ENCODE peak calls at places on chromosomes 3 and 15, in eight cellular contexts. One of them, this sample, is unnamed. For H3K9me3, the result is how much of the 10 kb centered on the place peaks cover.

GRCh38 chr15:27124287-27124830 is 153.4 kb downstream of the GABRG3 start:
- DNase-seq in mammary epithelial cell: no peak
- DNase-seq in AG04450: no peak
- DNase-seq in CD8-positive, alpha-beta memory T cell: no peak
- DNase-seq in left ventricle myocardium inferior: no peak
- DNase-seq in CD4-positive, alpha-beta memory T cell: no peak
- DNase-seq in A549: no peak
- DNase-seq in effector memory CD4-positive, alpha-beta T cell: no peak
- DNase-seq in this sample: no peak

GRCh38 chr3:134201201-134202130 is 49.2 kb downstream of the RYK start:
- DNase-seq in mammary epithelial cell: peak
- DNase-seq in AG04450: peak
- DNase-seq in CD8-positive, alpha-beta memory T cell: no peak
- DNase-seq in left ventricle myocardium inferior: no peak
- DNase-seq in CD4-positive, alpha-beta memory T cell: no peak
- DNase-seq in A549: no peak
- DNase-seq in effector memory CD4-positive, alpha-beta T cell: no peak
- DNase-seq in this sample: no peak

GRCh38 chr15:49789436-49789835 is 168.6 kb downstream of the DTWD1 start:
- DNase-seq in mammary epithelial cell: no peak
- DNase-seq in AG04450: no peak
- DNase-seq in CD8-positive, alpha-beta memory T cell: no peak
- DNase-seq in left ventricle myocardium inferior: no peak
- DNase-seq in CD4-positive, alpha-beta memory T cell: no peak
- DNase-seq in A549: no peak
- DNase-seq in effector memory CD4-positive, alpha-beta T cell: no peak
- DNase-seq in this sample: no peak

GRCh38 chr3:149214702-149215101 is 6.9 kb downstream of the CP start:
- DNase-seq in mammary epithelial cell: no peak
- DNase-seq in AG04450: no peak
- DNase-seq in CD8-positive, alpha-beta memory T cell: no peak
- DNase-seq in left ventricle myocardium inferior: no peak
- DNase-seq in CD4-positive, alpha-beta memory T cell: no peak
- DNase-seq in A549: no peak
- DNase-seq in effector memory CD4-positive, alpha-beta T cell: no peak
- DNase-seq in this sample: no peak

GRCh38 chr3:13506239-13506638 is 26.1 kb downstream of the HDAC11 start:
- DNase-seq in mammary epithelial cell: no peak
- DNase-seq in AG04450: no peak
- DNase-seq in CD8-positive, alpha-beta memory T cell: no peak
- DNase-seq in left ventricle myocardium inferior: no peak
- DNase-seq in CD4-positive, alpha-beta memory T cell: no peak
- DNase-seq in A549: no peak
- DNase-seq in effector memory CD4-positive, alpha-beta T cell: no peak
- DNase-seq in this sample: no peak

GRCh38 chr3:128648402-128648801 is 2.2 kb downstream of the RPN1 start:
- DNase-seq in mammary epithelial cell: no peak
- DNase-seq in AG04450: no peak
- DNase-seq in CD8-positive, alpha-beta memory T cell: no peak
- DNase-seq in left ventricle myocardium inferior: no peak
- DNase-seq in CD4-positive, alpha-beta memory T cell: no peak
- DNase-seq in A549: no peak
- DNase-seq in effector memory CD4-positive, alpha-beta T cell: no peak
- DNase-seq in this sample: no peak

GRCh38 chr15:70795311-70795665 is 31.9 kb upstream of the UACA start:
- DNase-seq in mammary epithelial cell: peak
- DNase-seq in AG04450: peak
- DNase-seq in CD8-positive, alpha-beta memory T cell: no peak
- DNase-seq in left ventricle myocardium inferior: no peak
- DNase-seq in CD4-positive, alpha-beta memory T cell: no peak
- DNase-seq in A549: peak
- DNase-seq in effector memory CD4-positive, alpha-beta T cell: no peak
- DNase-seq in this sample: no peak

GRCh38 chr3:7788881-7789280 is 712.7 kb upstream of the LMCD1 start:
- DNase-seq in mammary epithelial cell: no peak
- DNase-seq in AG04450: no peak
- DNase-seq in CD8-positive, alpha-beta memory T cell: no peak
- DNase-seq in left ventricle myocardium inferior: no peak
- DNase-seq in CD4-positive, alpha-beta memory T cell: no peak
- DNase-seq in A549: no peak
- DNase-seq in effector memory CD4-positive, alpha-beta T cell: no peak
- DNase-seq in this sample: no peak

GRCh38 chr15:67174864-67175573 is 79.4 kb downstream of the AAGAB start:
- DNase-seq in mammary epithelial cell: peak
- DNase-seq in AG04450: no peak
- DNase-seq in CD8-positive, alpha-beta memory T cell: no peak
- DNase-seq in left ventricle myocardium inferior: no peak
- DNase-seq in CD4-positive, alpha-beta memory T cell: no peak
- DNase-seq in A549: peak
- DNase-seq in effector memory CD4-positive, alpha-beta T cell: peak
- DNase-seq in this sample: no peak

GRCh38 chr3:7082244-7082643 is 221.3 kb downstream of the GRM7 start:
- DNase-seq in mammary epithelial cell: no peak
- DNase-seq in AG04450: no peak
- DNase-seq in CD8-positive, alpha-beta memory T cell: no peak
- DNase-seq in left ventricle myocardium inferior: no peak
- DNase-seq in CD4-positive, alpha-beta memory T cell: no peak
- DNase-seq in A549: no peak
- DNase-seq in effector memory CD4-positive, alpha-beta T cell: no peak
- DNase-seq in this sample: no peak

GRCh38 chr3:40780801-40781406 is 256.1 kb downstream of the ZNF621 start:
- DNase-seq in mammary epithelial cell: peak
- DNase-seq in AG04450: no peak
- DNase-seq in CD8-positive, alpha-beta memory T cell: no peak
- DNase-seq in left ventricle myocardium inferior: peak
- DNase-seq in CD4-positive, alpha-beta memory T cell: no peak
- DNase-seq in A549: no peak
- DNase-seq in effector memory CD4-positive, alpha-beta T cell: no peak
- DNase-seq in this sample: peak

GRCh38 chr3:129277829-129278271 is 820 bp upstream of the HMCES start:
- DNase-seq in mammary epithelial cell: no peak
- DNase-seq in AG04450: no peak
- DNase-seq in CD8-positive, alpha-beta memory T cell: no peak
- DNase-seq in left ventricle myocardium inferior: no peak
- DNase-seq in CD4-positive, alpha-beta memory T cell: no peak
- DNase-seq in A549: no peak
- DNase-seq in effector memory CD4-positive, alpha-beta T cell: no peak
- DNase-seq in this sample: no peak

GRCh38 chr15:76196286-76196948 is 114.9 kb downstream of the ETFA start:
- DNase-seq in mammary epithelial cell: peak
- DNase-seq in AG04450: peak
- DNase-seq in CD8-positive, alpha-beta memory T cell: no peak
- DNase-seq in left ventricle myocardium inferior: peak
- DNase-seq in CD4-positive, alpha-beta memory T cell: no peak
- DNase-seq in A549: peak
- DNase-seq in effector memory CD4-positive, alpha-beta T cell: no peak
- DNase-seq in this sample: peak

GRCh38 chr3:30347679-30348216 is 258.7 kb upstream of the TGFBR2 start:
- DNase-seq in mammary epithelial cell: peak
- DNase-seq in AG04450: no peak
- DNase-seq in CD8-positive, alpha-beta memory T cell: no peak
- DNase-seq in left ventricle myocardium inferior: no peak
- DNase-seq in CD4-positive, alpha-beta memory T cell: peak
- DNase-seq in A549: no peak
- DNase-seq in effector memory CD4-positive, alpha-beta T cell: no peak
- DNase-seq in this sample: no peak

GRCh38 chr3:15204005-15204404 is 2.0 kb upstream of the CAPN7 start:
- DNase-seq in mammary epithelial cell: no peak
- DNase-seq in AG04450: no peak
- DNase-seq in CD8-positive, alpha-beta memory T cell: no peak
- DNase-seq in left ventricle myocardium inferior: no peak
- DNase-seq in CD4-positive, alpha-beta memory T cell: no peak
- DNase-seq in A549: no peak
- DNase-seq in effector memory CD4-positive, alpha-beta T cell: no peak
- DNase-seq in this sample: no peak

GRCh38 chr3:31919528-31919927 is 61.5 kb downstream of the OSBPL10 start:
- DNase-seq in mammary epithelial cell: no peak
- DNase-seq in AG04450: no peak
- DNase-seq in CD8-positive, alpha-beta memory T cell: no peak
- DNase-seq in left ventricle myocardium inferior: no peak
- DNase-seq in CD4-positive, alpha-beta memory T cell: no peak
- DNase-seq in A549: no peak
- DNase-seq in effector memory CD4-positive, alpha-beta T cell: no peak
- DNase-seq in this sample: no peak

GRCh38 chr3:170497197-170497596 is 78.5 kb downstream of the CLDN11 start:
- DNase-seq in mammary epithelial cell: no peak
- DNase-seq in AG04450: no peak
- DNase-seq in CD8-positive, alpha-beta memory T cell: no peak
- DNase-seq in left ventricle myocardium inferior: no peak
- DNase-seq in CD4-positive, alpha-beta memory T cell: no peak
- DNase-seq in A549: no peak
- DNase-seq in effector memory CD4-positive, alpha-beta T cell: no peak
- DNase-seq in this sample: no peak

GRCh38 chr3:171497546-171497945 is 37.3 kb upstream of the TNIK start:
- DNase-seq in mammary epithelial cell: no peak
- DNase-seq in AG04450: no peak
- DNase-seq in CD8-positive, alpha-beta memory T cell: no peak
- DNase-seq in left ventricle myocardium inferior: no peak
- DNase-seq in CD4-positive, alpha-beta memory T cell: no peak
- DNase-seq in A549: no peak
- DNase-seq in effector memory CD4-positive, alpha-beta T cell: no peak
- DNase-seq in this sample: no peak

GRCh38 chr3:194617827-194618226 is 15.4 kb downstream of the TMEM44 start:
- DNase-seq in mammary epithelial cell: peak
- DNase-seq in AG04450: no peak
- DNase-seq in CD8-positive, alpha-beta memory T cell: no peak
- DNase-seq in left ventricle myocardium inferior: no peak
- DNase-seq in CD4-positive, alpha-beta memory T cell: no peak
- DNase-seq in A549: no peak
- DNase-seq in effector memory CD4-positive, alpha-beta T cell: no peak
- DNase-seq in this sample: no peak

GRCh38 chr15:91652610-91653207 is 200.8 kb upstream of the SLCO3A1 start:
- DNase-seq in mammary epithelial cell: no peak
- DNase-seq in AG04450: no peak
- DNase-seq in CD8-positive, alpha-beta memory T cell: no peak
- DNase-seq in left ventricle myocardium inferior: no peak
- DNase-seq in CD4-positive, alpha-beta memory T cell: no peak
- DNase-seq in A549: no peak
- DNase-seq in effector memory CD4-positive, alpha-beta T cell: no peak
- DNase-seq in this sample: no peak

GRCh38 chr15:91649922-91650321 is 203.6 kb upstream of the SLCO3A1 start:
- DNase-seq in mammary epithelial cell: no peak
- DNase-seq in AG04450: no peak
- DNase-seq in CD8-positive, alpha-beta memory T cell: no peak
- DNase-seq in left ventricle myocardium inferior: no peak
- DNase-seq in CD4-positive, alpha-beta memory T cell: no peak
- DNase-seq in A549: no peak
- DNase-seq in effector memory CD4-positive, alpha-beta T cell: no peak
- DNase-seq in this sample: no peak

GRCh38 chr15:91655891-91656290 is 197.6 kb upstream of the SLCO3A1 start:
- DNase-seq in mammary epithelial cell: no peak
- DNase-seq in AG04450: no peak
- DNase-seq in CD8-positive, alpha-beta memory T cell: no peak
- DNase-seq in left ventricle myocardium inferior: no peak
- DNase-seq in CD4-positive, alpha-beta memory T cell: peak
- DNase-seq in A549: no peak
- DNase-seq in effector memory CD4-positive, alpha-beta T cell: no peak
- DNase-seq in this sample: no peak

GRCh38 chr15:91651251-91651650 is 202.3 kb upstream of the SLCO3A1 start:
- DNase-seq in mammary epithelial cell: no peak
- DNase-seq in AG04450: no peak
- DNase-seq in CD8-positive, alpha-beta memory T cell: no peak
- DNase-seq in left ventricle myocardium inferior: no peak
- DNase-seq in CD4-positive, alpha-beta memory T cell: no peak
- DNase-seq in A549: no peak
- DNase-seq in effector memory CD4-positive, alpha-beta T cell: no peak
- DNase-seq in this sample: no peak
- H3K4me3 ChIP-seq in mammary epithelial cell: no peak
- H3K4me3 ChIP-seq in AG04450: no peak
- H3K4me3 ChIP-seq in CD8-positive, alpha-beta memory T cell: no peak
- H3K4me3 ChIP-seq in left ventricle myocardium inferior: no peak
- H3K4me3 ChIP-seq in CD4-positive, alpha-beta memory T cell: no peak
- H3K4me3 ChIP-seq in A549: no peak
- H3K4me3 ChIP-seq in effector memory CD4-positive, alpha-beta T cell: no peak
- H3K4me3 ChIP-seq in this sample: no peak

DNA sequence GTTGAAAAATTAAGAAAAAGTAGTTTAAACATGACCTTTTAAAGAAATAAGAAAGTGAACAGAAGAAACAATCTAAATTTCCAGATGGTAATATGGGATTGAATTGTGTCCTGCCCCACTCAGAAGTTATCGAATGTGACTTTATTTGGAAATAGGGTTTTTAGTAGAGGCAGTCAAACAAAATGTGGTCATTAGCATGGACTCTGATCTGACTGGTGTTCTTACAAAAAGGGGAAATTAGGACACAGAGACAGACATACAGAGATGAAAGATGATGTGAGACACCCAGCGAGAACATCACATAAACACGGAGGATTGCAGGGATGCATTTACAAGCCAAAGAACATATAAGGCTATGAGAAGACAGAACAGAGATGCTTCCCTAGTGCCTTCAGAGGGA is 73.2 kb downstream of the XRN1 start:
- DNase-seq in mammary epithelial cell: no peak
- DNase-seq in AG04450: no peak
- DNase-seq in CD8-positive, alpha-beta memory T cell: no peak
- DNase-seq in left ventricle myocardium inferior: no peak
- DNase-seq in CD4-positive, alpha-beta memory T cell: no peak
- DNase-seq in A549: no peak
- DNase-seq in effector memory CD4-positive, alpha-beta T cell: no peak
- DNase-seq in this sample: no peak
- H3K27ac ChIP-seq in mammary epithelial cell: no peak
- H3K27ac ChIP-seq in AG04450: no peak
- H3K27ac ChIP-seq in CD8-positive, alpha-beta memory T cell: no peak
- H3K27ac ChIP-seq in left ventricle myocardium inferior: no peak
- H3K27ac ChIP-seq in CD4-positive, alpha-beta memory T cell: no peak
- H3K27ac ChIP-seq in A549: no peak
- H3K27ac ChIP-seq in effector memory CD4-positive, alpha-beta T cell: no peak
- H3K27ac ChIP-seq in this sample: no peak

DNA sequence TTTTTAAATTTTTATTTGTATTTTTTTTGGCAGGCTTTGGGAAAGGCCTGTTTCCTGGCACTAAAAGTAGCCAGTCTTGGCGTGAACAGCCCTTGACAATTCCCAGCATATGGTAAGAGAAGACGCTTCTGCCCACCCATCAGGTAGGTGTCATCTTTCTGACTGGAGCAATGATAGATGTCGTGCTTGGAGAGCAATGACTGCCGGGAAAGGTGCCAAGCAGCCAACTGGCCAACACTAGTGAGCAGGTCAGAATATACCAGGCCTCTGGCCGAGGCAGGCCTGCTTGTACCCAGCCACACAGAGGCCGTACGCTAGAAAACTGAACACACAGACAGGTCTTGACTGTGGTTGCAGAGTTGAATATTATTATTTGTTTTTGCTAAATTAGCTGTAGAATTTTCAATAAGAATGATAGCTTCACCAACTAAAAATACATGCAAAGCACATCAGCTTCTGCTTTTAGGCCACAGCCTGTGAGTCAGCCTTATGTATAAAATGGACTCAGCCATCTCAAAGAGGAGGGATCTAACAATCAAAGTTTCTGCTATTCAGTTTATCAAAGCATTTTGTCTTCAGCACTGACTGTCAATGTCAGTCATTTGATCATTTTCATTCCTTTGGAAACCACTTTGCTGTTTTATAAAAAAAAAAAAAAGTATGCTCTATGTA is 837.6 kb downstream of the MCTP2 start:
- DNase-seq in mammary epithelial cell: no peak
- DNase-seq in AG04450: no peak
- DNase-seq in CD8-positive, alpha-beta memory T cell: no peak
- DNase-seq in left ventricle myocardium inferior: no peak
- DNase-seq in CD4-positive, alpha-beta memory T cell: no peak
- DNase-seq in A549: no peak
- DNase-seq in effector memory CD4-positive, alpha-beta T cell: no peak
- DNase-seq in this sample: no peak
- H3K9me3 ChIP-seq in mammary epithelial cell: under half
- H3K9me3 ChIP-seq in AG04450: under half
- H3K9me3 ChIP-seq in CD8-positive, alpha-beta memory T cell: under half
- H3K9me3 ChIP-seq in left ventricle myocardium inferior: under half
- H3K9me3 ChIP-seq in CD4-positive, alpha-beta memory T cell: under half
- H3K9me3 ChIP-seq in A549: under half
- H3K9me3 ChIP-seq in effector memory CD4-positive, alpha-beta T cell: under half
- H3K9me3 ChIP-seq in this sample: under half

GRCh38 chr3:187288176-187288893 is 3.2 kb downstream of the MASP1 start:
- DNase-seq in mammary epithelial cell: no peak
- DNase-seq in AG04450: no peak
- DNase-seq in CD8-positive, alpha-beta memory T cell: no peak
- DNase-seq in left ventricle myocardium inferior: no peak
- DNase-seq in CD4-positive, alpha-beta memory T cell: no peak
- DNase-seq in A549: no peak
- DNase-seq in effector memory CD4-positive, alpha-beta T cell: no peak
- DNase-seq in this sample: no peak
- H3K4me3 ChIP-seq in mammary epithelial cell: no peak
- H3K4me3 ChIP-seq in AG04450: no peak
- H3K4me3 ChIP-seq in CD8-positive, alpha-beta memory T cell: no peak
- H3K4me3 ChIP-seq in left ventricle myocardium inferior: peak
- H3K4me3 ChIP-seq in CD4-positive, alpha-beta memory T cell: no peak
- H3K4me3 ChIP-seq in A549: no peak
- H3K4me3 ChIP-seq in effector memory CD4-positive, alpha-beta T cell: no peak
- H3K4me3 ChIP-seq in this sample: peak